ENCODE peak calls at places on chromosomes 12 and 14, in six cellular contexts. U is pons; X is amniotic epithelial cell; P is NCI-H1436; F is stimulated activated CD8-positive, alpha-beta memory T cell treated with anti-CD3 and anti-CD28 coated beads, Interleukin-4, amount 100 ng/mL, for 24 hours; C is T47D. R is an unnamed sample.

GRCh38 chr14:44701563-44702263 is 194.6 kb upstream of the FSCB start:
- DNase-seq in U (no peak), X (peak; percentile 11), P (no peak), F (no peak), C (no peak), R (no peak)

GRCh38 chr12:117151195-117152031 is 38.9 kb downstream of the FBXO21 start:
- DNase-seq in U (peak; percentile 49), X (peak; percentile 54), P (no peak), F (no peak), C (peak; percentile 26), R (peak; percentile 59)

GRCh38 chr12:99450231-99450630 is 197.3 kb upstream of the GARIN6 start:
- DNase-seq in U (no peak), X (no peak), P (no peak), F (no peak), C (no peak), R (no peak)

GRCh38 chr12:77943466-77943865 is 112.8 kb downstream of the NAV3 start:
- DNase-seq in U (no peak), X (peak; percentile 92), P (no peak), F (no peak), C (no peak), R (no peak)

GRCh38 chr14:76968621-76969063 is 59.9 kb downstream of the IRF2BPL start:
- DNase-seq in U (no peak), X (no peak), P (no peak), F (no peak), C (no peak), R (no peak)

GRCh38 chr12:80894179-80894578 is 43.6 kb downstream of the LIN7A start:
- DNase-seq in U (no peak), X (peak; percentile 36), P (no peak), F (no peak), C (no peak), R (no peak)

GRCh38 chr14:101711041-101711861 is 50.3 kb upstream of the PPP2R5C start:
- DNase-seq in U (no peak), X (no peak), P (no peak), F (no peak), C (no peak), R (no peak)

GRCh38 chr12:112841891-112842290 is 50.3 kb downstream of the RPH3A start:
- DNase-seq in U (no peak), X (peak; percentile 22), P (no peak), F (no peak), C (no peak), R (no peak)

GRCh38 chr12:1044697-1045096 is 53.7 kb downstream of the ERC1 start:
- DNase-seq in U (no peak), X (peak; percentile 47), P (no peak), F (no peak), C (no peak), R (no peak)

R was measured in NCI-H1930.